ENCODE peak calls at places on chromosomes 5 and 9, in four cellular contexts. E, A, I and J are unnamed samples.

GRCh38 chr5:893137-893506 is 438 bp downstream of the TRIP13 start:
- DNase-seq in E (no peak), A (no peak), I (no peak), J (no peak)

GRCh38 chr9:95440447-95440846 is 76.3 kb downstream of the PTCH1 start:
- DNase-seq in E (no peak), A (no peak), I (no peak), J (no peak)

GRCh38 chr5:104111622-104112021 is 549.0 kb upstream of the NUDT12 start:
- DNase-seq in E (no peak), A (peak; percentile 43), I (no peak), J (no peak)

GRCh38 chr5:63111891-63112290 is 533.3 kb downstream of the LRRC70 start:
- DNase-seq in E (no peak), A (no peak), I (no peak), J (no peak)

GRCh38 chr9:33161589-33162132 is 5.5 kb downstream of the B4GALT1 start:
- DNase-seq in E (peak; percentile 41), A (no peak), I (no peak), J (no peak)

GRCh38 chr5:150120062-150120441 is 33.7 kb upstream of the CSF1R start:
- DNase-seq in E (no peak), A (no peak), I (no peak), J (no peak)

GRCh38 chr9:101514056-101514455 is 19.6 kb upstream of the RNF20 start:
- DNase-seq in E (no peak), A (no peak), I (no peak), J (no peak)

GRCh38 chr5:3153226-3153858 is 401.9 kb upstream of the IRX2 start:
- DNase-seq in E (no peak), A (no peak), I (no peak), J (no peak)

GRCh38 chr5:132651838-132652476 is 6.0 kb upstream of the IL13 start:
- DNase-seq in E (no peak), A (no peak), I (peak; percentile 61), J (no peak)

GRCh38 chr5:175377816-175378215 is 66.2 kb downstream of the DRD1 start:
- DNase-seq in E (no peak), A (no peak), I (no peak), J (no peak)

GRCh38 chr5:175381116-175381515 is 62.9 kb downstream of the DRD1 start:
- DNase-seq in E (no peak), A (no peak), I (no peak), J (no peak)

GRCh38 chr5:175379867-175380266 is 64.1 kb downstream of the DRD1 start:
- DNase-seq in E (no peak), A (no peak), I (no peak), J (no peak)

GRCh38 chr5:175380701-175381100 is 63.3 kb downstream of the DRD1 start:
- DNase-seq in E (no peak), A (no peak), I (no peak), J (no peak)

DNA sequence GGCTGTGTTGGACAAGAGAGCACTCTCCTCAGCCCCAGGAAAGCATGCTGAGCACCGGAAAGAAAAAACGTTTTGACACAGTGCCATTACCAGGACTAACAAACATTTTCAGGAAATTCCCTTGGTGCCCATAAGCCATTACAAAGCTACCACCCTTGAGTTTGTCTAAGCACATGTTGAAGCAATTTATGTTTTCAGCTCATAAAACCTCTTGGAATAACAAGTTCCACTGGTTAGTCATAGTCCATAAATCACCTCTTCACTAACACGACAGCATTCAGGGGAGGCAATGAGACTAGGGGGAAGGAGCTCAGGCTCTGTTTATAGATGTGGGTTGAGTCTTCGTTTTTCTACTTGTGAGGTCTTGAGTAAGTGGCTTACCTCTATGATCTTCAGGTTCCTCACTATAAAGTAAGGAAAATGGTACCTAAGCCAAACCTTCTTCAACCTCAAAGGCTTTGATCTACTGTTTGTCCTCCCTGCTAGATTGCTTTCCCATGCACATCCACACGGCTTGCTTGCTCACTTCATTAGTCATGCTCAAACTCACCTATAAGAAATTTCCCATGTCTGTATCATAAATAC is 65.4 kb downstream of the DRD1 start:
- DNase-seq in E (peak; percentile 97), A (no peak), I (no peak), J (no peak)
- TF ChIP-seq HDAC2 in E (no peak), A (no peak), I (no peak), J (no peak)

DNA sequence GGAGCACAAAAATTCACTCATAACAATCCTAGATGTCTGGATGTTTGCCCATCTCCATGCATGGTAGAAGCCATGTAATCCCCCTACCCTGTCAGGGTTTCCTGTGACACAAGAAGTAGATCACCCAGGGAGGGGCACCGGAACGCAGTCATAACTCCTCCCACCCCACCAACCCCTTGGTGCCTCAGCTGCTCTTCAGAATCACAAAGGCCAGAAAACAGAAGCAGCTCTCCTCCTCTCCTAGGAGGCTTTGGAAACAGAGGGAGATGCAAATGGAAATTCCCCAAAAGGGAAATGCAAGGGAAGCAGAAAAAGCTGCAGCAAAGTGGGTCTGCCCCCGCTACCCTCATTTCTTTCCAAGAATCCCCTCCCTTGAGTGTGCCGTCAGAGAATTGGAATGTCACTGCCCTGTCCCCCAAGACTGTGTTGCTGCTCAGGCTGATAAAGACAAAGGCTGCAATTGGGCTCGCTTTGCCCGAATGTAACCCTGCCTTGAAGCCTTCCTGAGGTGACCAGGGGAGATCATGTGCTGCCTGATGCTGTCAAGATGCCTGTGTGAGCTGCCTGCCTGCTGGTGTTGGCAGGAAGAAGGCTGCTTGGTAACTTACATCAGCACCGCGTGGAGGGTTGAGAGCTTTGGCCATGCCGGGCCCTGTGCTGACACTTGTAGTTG is 65.5 kb upstream of the ABCA1 start:
- DNase-seq in E (no peak), A (peak; percentile 63), I (no peak), J (no peak)
- TF ChIP-seq BHLHE40 in E (no peak), A (no peak), I (no peak), J (no peak)

GRCh38 chr9:106883626-106884190 is 20.7 kb downstream of the ZNF462 start:
- DNase-seq in E (no peak), A (no peak), I (no peak), J (no peak)
- TF ChIP-seq HDAC2 in E (no peak), A (no peak), I (no peak), J (no peak)

DNA sequence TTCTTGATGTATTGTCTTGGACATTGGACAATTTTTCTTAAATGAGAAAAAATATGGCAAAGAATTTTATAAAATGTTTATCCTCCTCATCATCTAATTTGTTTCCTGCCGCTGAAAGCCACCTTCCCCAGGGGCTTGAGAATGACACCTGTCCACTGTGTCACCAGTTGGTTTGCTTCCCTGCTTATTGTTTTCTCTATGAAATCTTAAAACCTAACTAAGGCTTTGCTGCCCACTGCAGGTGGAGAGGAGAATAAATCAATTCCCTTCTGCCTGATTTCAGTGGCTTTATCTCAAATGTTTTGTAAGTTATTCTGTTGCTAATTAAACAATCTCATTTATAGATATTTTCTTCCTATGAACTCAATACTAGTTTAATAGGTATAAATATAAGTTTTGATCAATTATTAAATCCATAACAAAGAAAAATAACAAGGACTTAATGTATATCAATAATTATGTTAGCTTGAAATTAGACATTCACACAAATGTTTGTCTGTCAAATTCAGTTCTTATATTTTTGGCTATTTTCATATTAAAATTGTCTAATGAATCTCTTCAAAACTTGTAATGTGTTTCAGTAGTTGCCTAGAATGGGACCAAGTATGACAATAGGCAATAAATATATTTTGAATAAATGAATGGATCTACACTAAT is 822.5 kb downstream of the PTPRD start:
- DNase-seq in E (peak; percentile 37), A (peak; percentile 45), I (no peak), J (no peak)
- TF ChIP-seq BHLHE40 in E (no peak), A (no peak), I (no peak), J (no peak)

GRCh38 chr9:107994638-107995037 is 505.1 kb upstream of the KLF4 start:
- DNase-seq in E (no peak), A (no peak), I (no peak), J (no peak)
- TF ChIP-seq HDAC2 in E (no peak), A (no peak), I (no peak), J (no peak)